ENCODE peak calls at places on chromosomes 1 and 21, in nine cellular contexts. F is NCI-H2081, B is AG09319, O is progenitor cell of endocrine pancreas, C is H7, E is ELR, S is SJSA1, R is NCI-H1092, X is amygdala. J is an unnamed sample.

GRCh38 chr21:46182548-46183336 is 1.5 kb downstream of the SPATC1L start:
- DNase-seq in F (no peak), B (no peak), O (no peak), C (peak; percentile 53), E (no peak), S (no peak), R (no peak), X (no peak), J (no peak)

GRCh38 chr1:18572022-18572920 is 58.4 kb upstream of the PAX7 start:
- DNase-seq in F (no peak), B (no peak), O (no peak), C (no peak), E (no peak), S (no peak), R (no peak), X (no peak), J (no peak)

GRCh38 chr1:96096138-96097011 is 625.2 kb upstream of the PTBP2 start:
- DNase-seq in F (peak; percentile 9), B (no peak), O (no peak), C (no peak), E (no peak), S (no peak), R (peak; percentile 9), X (no peak), J (no peak)

GRCh38 chr21:38639782-38640750 is 141.8 kb upstream of the ERG start:
- DNase-seq in F (no peak), B (no peak), O (no peak), C (no peak), E (no peak), S (no peak), R (no peak), X (no peak), J (no peak)

GRCh38 chr1:200771625-200772555 is 33.2 kb downstream of the CAMSAP2 start:
- DNase-seq in F (no peak), B (no peak), O (no peak), C (no peak), E (peak; percentile 29), S (no peak), R (no peak), X (no peak), J (no peak)

GRCh38 chr1:92461364-92462097 is 25.2 kb downstream of the GFI1 start:
- DNase-seq in F (no peak), B (no peak), O (no peak), C (no peak), E (peak; percentile 53), S (no peak), R (no peak), X (no peak), J (no peak)

GRCh38 chr1:172900359-172900997 is 150.3 kb downstream of the TNFSF18 start:
- DNase-seq in F (no peak), B (no peak), O (no peak), C (no peak), E (no peak), S (no peak), R (no peak), X (no peak), J (no peak)

GRCh38 chr1:150162862-150163706 is 13.4 kb downstream of the PLEKHO1 start:
- DNase-seq in F (no peak), B (peak; percentile 97), O (peak; percentile 57), C (peak; percentile 90), E (peak; percentile 98), S (peak; percentile 97), R (peak; percentile 74), X (peak; percentile 77), J (peak; percentile 87)

GRCh38 chr21:45110873-45111624 is 36.7 kb downstream of the ADARB1 start:
- DNase-seq in F (no peak), B (no peak), O (no peak), C (no peak), E (no peak), S (no peak), R (no peak), X (no peak), J (no peak)

GRCh38 chr1:217137210-217137871 is 414.1 kb upstream of the ESRRG start:
- DNase-seq in F (no peak), B (no peak), O (no peak), C (peak; percentile 76), E (no peak), S (no peak), R (no peak), X (no peak), J (no peak)

J was measured in brain pericyte.